ENCODE peak calls at places on chromosomes 7 and 10, in five cellular contexts. One of them, this sample, is unnamed.
A peak's percentile ranks its signal among the peaks of the same experiment; 100 is the strongest.

GRCh38 chr10:90413196-90413595 is 444.6 kb downstream of the HTR7 start:
- DNase-seq in glutamatergic neuron: no peak
- DNase-seq in breast epithelium: no peak
- DNase-seq in fibroblast of lung: peak; percentile 63
- DNase-seq in esophagus muscularis mucosa: no peak
- DNase-seq in this sample: no peak

GRCh38 chr10:97676770-97677581 is 10.1 kb downstream of the AVPI1 start:
- DNase-seq in breast epithelium: no peak
- DNase-seq in glutamatergic neuron: peak; percentile 48
- DNase-seq in fibroblast of lung: peak; percentile 48
- DNase-seq in esophagus muscularis mucosa: no peak
- DNase-seq in this sample: peak; percentile 61

GRCh38 chr7:92266415-92267241 is 20.9 kb downstream of the ANKIB1 start:
- DNase-seq in esophagus muscularis mucosa: no peak
- DNase-seq in fibroblast of lung: peak; percentile 17
- DNase-seq in breast epithelium: no peak
- DNase-seq in glutamatergic neuron: no peak
- DNase-seq in this sample: no peak

GRCh38 chr7:98755138-98755898 is 114.5 kb downstream of the TMEM130 start:
- DNase-seq in breast epithelium: no peak
- DNase-seq in esophagus muscularis mucosa: no peak
- DNase-seq in fibroblast of lung: no peak
- DNase-seq in glutamatergic neuron: peak; percentile 51
- DNase-seq in this sample: no peak

GRCh38 chr7:17462059-17462695 is 163.7 kb downstream of the AHR start:
- DNase-seq in fibroblast of lung: peak; percentile 31
- DNase-seq in glutamatergic neuron: no peak
- DNase-seq in breast epithelium: no peak
- DNase-seq in esophagus muscularis mucosa: no peak
- DNase-seq in this sample: no peak

GRCh38 chr7:121020652-121021051 is 32.1 kb downstream of the CPED1 start:
- DNase-seq in glutamatergic neuron: no peak
- DNase-seq in esophagus muscularis mucosa: no peak
- DNase-seq in breast epithelium: no peak
- DNase-seq in fibroblast of lung: peak; percentile 62
- DNase-seq in this sample: no peak

GRCh38 chr7:112201421-112201820 is 4.8 kb downstream of the DOCK4 start:
- DNase-seq in glutamatergic neuron: no peak
- DNase-seq in breast epithelium: no peak
- DNase-seq in fibroblast of lung: peak; percentile 79
- DNase-seq in esophagus muscularis mucosa: no peak
- DNase-seq in this sample: no peak

GRCh38 chr10:124568858-124569622 is 107.4 kb downstream of the LHPP start:
- DNase-seq in fibroblast of lung: no peak
- DNase-seq in glutamatergic neuron: peak; percentile 52
- DNase-seq in esophagus muscularis mucosa: no peak
- DNase-seq in breast epithelium: no peak
- DNase-seq in this sample: no peak

GRCh38 chr7:16881809-16882208 is at the start of gene AGR3:
- DNase-seq in breast epithelium: no peak
- DNase-seq in esophagus muscularis mucosa: no peak
- DNase-seq in glutamatergic neuron: no peak
- DNase-seq in fibroblast of lung: no peak
- DNase-seq in this sample: no peak

GRCh38 chr10:114519756-114520288 is 115.5 kb upstream of the AFAP1L2 start:
- DNase-seq in esophagus muscularis mucosa: no peak
- DNase-seq in breast epithelium: no peak
- DNase-seq in fibroblast of lung: no peak
- DNase-seq in glutamatergic neuron: no peak
- DNase-seq in this sample: no peak

DNA sequence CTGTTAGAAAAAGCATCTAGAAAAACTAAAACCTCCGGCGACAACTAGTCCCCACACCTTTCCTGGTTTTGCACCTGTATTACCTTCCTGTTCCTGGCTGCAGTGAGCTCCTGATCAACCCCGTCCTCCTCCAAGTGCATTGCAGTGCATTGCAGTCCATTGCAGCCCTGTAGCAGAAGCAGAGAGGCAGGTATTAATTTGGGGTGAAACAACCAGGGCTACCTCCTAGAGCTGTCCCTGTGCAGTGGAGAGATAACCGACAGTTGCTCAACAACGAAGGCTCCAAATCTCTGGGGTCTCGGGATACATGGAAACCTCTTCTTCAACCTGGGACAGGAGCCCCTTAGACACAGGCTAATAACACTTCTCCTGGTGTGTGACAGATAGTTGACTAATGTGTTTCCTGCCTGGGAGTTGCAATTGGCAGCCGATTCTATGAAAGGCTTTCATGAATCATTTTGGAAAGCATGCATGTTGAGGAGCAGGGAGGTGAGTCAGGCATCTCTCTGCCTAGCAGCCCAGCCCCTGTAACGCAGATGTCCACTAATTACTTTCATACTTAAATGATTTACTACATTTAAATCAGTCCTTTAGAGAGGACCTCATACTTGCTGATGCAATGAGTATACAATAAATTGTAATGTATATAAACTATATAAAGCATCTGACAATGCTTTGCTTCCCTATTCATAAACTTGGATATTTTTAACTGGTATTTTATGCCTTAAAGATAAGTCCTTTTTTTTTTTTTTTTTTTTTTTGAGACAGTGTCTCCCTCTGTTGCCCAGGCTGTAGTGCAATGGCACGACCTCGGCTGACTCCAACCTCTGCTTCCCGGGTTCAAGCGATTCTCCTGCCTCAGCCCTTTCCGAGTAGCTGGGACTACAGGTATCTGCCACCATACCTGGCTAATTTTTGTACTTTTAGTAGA is 59.0 kb downstream of the PRR15 start:
- DNase-seq in breast epithelium: no peak
- DNase-seq in esophagus muscularis mucosa: no peak
- DNase-seq in fibroblast of lung: peak; percentile 96
- DNase-seq in glutamatergic neuron: no peak
- DNase-seq in this sample: no peak
- TF ChIP-seq CTCF in breast epithelium: no peak
- TF ChIP-seq CTCF in esophagus muscularis mucosa: no peak
- TF ChIP-seq CTCF in fibroblast of lung: no peak
- TF ChIP-seq CTCF in glutamatergic neuron: no peak
- TF ChIP-seq CTCF in this sample: no peak

DNA sequence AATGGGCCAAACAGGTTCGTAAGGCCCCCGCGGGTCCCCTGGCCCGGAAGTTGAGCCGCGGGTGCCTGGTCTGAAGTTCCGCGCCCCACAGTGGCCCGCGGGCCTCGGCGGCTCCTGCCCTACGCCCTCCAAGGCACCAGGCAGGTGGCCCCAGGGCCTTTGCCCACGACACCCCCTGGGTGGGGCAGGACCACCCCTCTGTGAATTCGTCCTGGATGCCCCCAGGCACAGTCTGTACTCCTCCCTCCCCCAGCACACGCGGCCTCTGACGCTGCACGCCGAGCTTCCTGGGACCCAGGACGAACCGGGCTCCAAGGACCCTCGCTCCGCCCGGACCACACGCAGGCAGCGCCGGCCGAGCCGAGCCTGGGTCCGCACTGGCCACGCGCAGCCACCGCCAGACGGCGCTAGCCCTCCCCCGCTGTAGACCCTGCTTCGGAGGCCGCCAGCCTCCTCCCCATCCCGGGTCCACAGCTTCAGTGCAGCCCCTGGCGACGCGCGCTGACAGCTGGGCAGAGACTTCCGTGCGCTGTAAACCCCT is 810 bp upstream of the TCERG1L start:
- DNase-seq in fibroblast of lung: no peak
- DNase-seq in breast epithelium: no peak
- DNase-seq in esophagus muscularis mucosa: no peak
- DNase-seq in glutamatergic neuron: peak; percentile 81
- DNase-seq in this sample: peak; percentile 87
- TF ChIP-seq CTCF in fibroblast of lung: no peak
- TF ChIP-seq CTCF in breast epithelium: no peak
- TF ChIP-seq CTCF in esophagus muscularis mucosa: no peak
- TF ChIP-seq CTCF in glutamatergic neuron: peak; percentile 64
- TF ChIP-seq CTCF in this sample: peak; percentile 86

DNA sequence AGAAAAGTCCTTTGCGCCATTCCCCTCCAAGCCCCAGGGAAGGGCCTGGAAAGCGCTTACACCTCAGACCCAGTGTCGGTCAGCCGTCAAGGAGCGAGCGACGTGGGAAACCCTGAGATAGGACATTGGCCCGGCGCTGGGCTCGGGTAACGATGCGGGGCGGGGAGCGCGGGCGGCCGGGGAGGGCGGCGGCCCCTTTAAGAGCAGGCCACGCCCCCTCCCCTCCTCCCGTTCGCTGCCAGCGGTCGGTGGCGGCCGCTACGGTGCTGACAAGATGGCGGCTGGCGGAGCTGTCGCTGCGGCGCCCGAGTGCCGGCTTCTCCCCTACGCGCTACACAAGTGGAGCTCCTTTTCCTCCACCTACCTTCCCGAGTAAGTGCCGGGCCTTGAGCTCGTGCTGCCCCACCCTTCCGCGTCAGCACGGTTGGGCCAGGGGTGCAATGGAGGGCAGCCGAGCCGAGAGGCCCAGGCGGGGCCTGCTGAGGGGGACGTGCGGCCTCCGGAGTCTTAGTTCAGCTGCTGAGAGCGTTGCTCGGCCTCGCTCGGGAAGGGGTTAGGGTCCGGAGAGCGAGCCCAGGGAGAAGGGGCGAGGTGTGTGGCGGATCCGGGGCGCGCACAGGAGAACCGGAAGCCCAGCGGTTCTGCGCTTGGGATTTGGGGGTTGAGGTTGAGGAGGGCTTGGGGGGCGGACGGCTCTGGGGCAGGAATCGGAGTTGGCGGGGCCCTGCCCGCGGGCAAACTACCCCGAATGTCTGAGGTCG is at the start of gene MKLN1:
- DNase-seq in glutamatergic neuron: peak; percentile 96
- DNase-seq in esophagus muscularis mucosa: peak; percentile 96
- DNase-seq in fibroblast of lung: peak; percentile 86
- DNase-seq in breast epithelium: peak; percentile 89
- DNase-seq in this sample: peak; percentile 96
- TF ChIP-seq CTCF in glutamatergic neuron: no peak
- TF ChIP-seq CTCF in esophagus muscularis mucosa: no peak
- TF ChIP-seq CTCF in fibroblast of lung: no peak
- TF ChIP-seq CTCF in breast epithelium: no peak
- TF ChIP-seq CTCF in this sample: no peak

DNA sequence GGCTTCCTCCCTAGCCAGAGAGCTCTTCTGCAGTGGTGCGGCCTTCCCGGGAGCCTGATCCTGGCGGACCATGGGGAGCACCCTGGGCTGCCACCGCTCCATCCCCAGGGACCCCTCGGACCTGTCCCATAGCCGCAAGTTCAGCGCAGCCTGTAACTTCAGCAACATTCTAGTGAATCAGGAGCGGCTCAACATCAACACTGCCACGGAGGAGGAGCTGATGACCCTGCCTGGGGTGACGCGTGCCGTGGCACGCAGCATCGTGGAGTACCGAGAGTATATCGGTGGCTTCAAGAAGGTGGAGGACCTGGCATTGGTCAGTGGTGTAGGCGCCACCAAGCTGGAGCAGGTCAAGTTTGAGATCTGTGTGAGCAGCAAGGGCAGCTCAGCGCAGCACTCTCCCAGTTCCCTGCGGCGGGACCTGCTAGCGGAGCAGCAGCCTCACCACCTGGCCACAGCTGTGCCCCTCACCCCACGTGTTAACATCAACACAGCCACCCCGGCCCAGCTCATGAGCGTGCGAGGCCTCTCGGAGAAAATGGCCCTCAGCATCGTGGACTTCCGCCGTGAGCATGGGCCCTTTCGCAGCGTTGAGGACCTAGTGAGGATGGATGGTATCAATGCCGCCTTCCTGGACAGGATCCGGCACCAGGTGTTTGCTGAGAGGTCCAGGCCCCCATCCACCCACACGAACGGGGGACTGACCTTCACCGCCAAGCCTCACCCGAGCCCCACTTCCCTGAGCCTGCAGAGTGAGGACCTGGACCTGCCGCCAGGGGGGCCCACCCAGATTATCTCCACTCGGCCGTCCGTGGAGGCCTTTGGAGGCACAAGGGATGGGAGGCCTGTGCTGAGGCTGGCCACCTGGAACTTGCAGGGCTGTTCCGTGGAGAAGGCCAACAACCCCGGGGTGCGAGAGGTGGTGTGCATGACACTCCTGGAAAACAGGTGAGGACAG is 1.5 kb downstream of the EEPD1 start:
- DNase-seq in breast epithelium: no peak
- DNase-seq in glutamatergic neuron: peak; percentile 59
- DNase-seq in fibroblast of lung: no peak
- DNase-seq in esophagus muscularis mucosa: no peak
- DNase-seq in this sample: no peak
- TF ChIP-seq CTCF in breast epithelium: no peak
- TF ChIP-seq CTCF in glutamatergic neuron: no peak
- TF ChIP-seq CTCF in fibroblast of lung: no peak
- TF ChIP-seq CTCF in esophagus muscularis mucosa: peak; percentile 44
- TF ChIP-seq CTCF in this sample: no peak

GRCh38 chr7:2646336-2646679 is 14.5 kb downstream of the TTYH3 start:
- DNase-seq in esophagus muscularis mucosa: no peak
- DNase-seq in fibroblast of lung: no peak
- DNase-seq in glutamatergic neuron: no peak
- DNase-seq in breast epithelium: no peak
- DNase-seq in this sample: no peak

GRCh38 chr7:2641406-2642393 is 9.9 kb downstream of the TTYH3 start:
- DNase-seq in esophagus muscularis mucosa: peak; percentile 94
- DNase-seq in glutamatergic neuron: peak; percentile 64
- DNase-seq in breast epithelium: peak; percentile 83
- DNase-seq in fibroblast of lung: peak; percentile 99
- DNase-seq in this sample: peak; percentile 67

GRCh38 chr7:2645274-2645868 is 13.6 kb downstream of the TTYH3 start:
- DNase-seq in esophagus muscularis mucosa: no peak
- DNase-seq in breast epithelium: no peak
- DNase-seq in glutamatergic neuron: no peak
- DNase-seq in fibroblast of lung: no peak
- DNase-seq in this sample: no peak

GRCh38 chr7:2644514-2645273 is 12.9 kb downstream of the TTYH3 start:
- DNase-seq in fibroblast of lung: no peak
- DNase-seq in glutamatergic neuron: no peak
- DNase-seq in breast epithelium: no peak
- DNase-seq in esophagus muscularis mucosa: no peak
- DNase-seq in this sample: no peak

DNA sequence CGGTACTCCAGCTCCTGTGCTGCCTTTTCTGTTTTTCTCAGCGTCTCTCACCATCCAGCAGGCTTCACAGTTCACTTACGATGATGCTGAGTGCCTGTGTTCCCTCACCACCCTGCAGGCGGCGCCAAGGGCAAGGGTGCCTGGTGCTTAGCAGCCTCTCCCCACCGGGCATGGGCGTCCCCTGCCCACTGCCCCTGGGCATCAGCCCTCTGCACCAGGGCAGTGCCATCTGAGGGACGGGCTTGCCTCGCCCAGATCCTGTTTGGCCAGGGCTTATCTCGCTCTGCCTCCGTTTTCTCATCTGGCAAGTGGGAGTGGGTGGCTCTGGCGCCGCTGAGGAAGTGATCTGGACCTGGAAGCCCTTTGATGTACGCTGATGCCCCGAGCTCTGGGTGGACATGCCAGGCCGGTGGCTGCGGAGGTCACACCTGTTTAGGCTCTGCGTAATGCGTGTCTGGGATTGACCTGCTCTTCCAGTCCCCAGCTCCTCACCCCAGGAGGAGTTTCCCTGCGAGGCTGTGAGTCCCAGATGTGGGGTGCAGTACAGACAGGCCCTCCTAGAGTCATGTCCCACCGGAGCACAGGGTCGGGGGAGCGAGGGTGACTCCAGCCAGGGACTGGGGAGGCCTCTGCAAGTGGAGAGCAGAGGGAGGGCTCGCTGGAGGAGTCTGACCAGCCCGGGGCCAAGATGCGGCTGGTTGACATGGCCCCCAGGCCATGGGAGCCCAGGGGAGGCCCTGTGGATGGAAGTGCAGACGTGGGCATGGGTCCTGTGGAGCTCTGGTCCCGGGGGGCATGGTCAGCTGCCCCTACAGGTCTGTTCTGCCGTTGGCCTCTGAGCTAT is 11.8 kb downstream of the TTYH3 start:
- DNase-seq in esophagus muscularis mucosa: no peak
- DNase-seq in glutamatergic neuron: no peak
- DNase-seq in fibroblast of lung: no peak
- DNase-seq in breast epithelium: no peak
- DNase-seq in this sample: no peak
- TF ChIP-seq CTCF in esophagus muscularis mucosa: no peak
- TF ChIP-seq CTCF in glutamatergic neuron: peak; percentile 10
- TF ChIP-seq CTCF in fibroblast of lung: no peak
- TF ChIP-seq CTCF in breast epithelium: no peak
- TF ChIP-seq CTCF in this sample: no peak